ENCODE peak calls at places on chromosomes 11 and 22, in four cellular contexts. V is K562, N is HepG2, K is GM12878. O is an unnamed sample.

GRCh38 chr11:96055706-96056387 is 131.9 kb upstream of the MTMR2 start:
- DNase-seq in K (no peak), N (peak), V (peak), O (no peak)

GRCh38 chr22:30327864-30328345 is 1.2 kb upstream of the TBC1D10A start:
- DNase-seq in V (peak), K (no peak), N (peak), O (peak)

GRCh38 chr11:19711911-19712280 is 741 bp upstream of the NAV2 start:
- DNase-seq in K (no peak), V (no peak), N (no peak), O (peak)

GRCh38 chr11:11577246-11577855 is 44.5 kb downstream of the GALNT18 start:
- DNase-seq in K (no peak), V (no peak), N (no peak), O (no peak)

GRCh38 chr11:1017269-1018005 is 19.1 kb downstream of the MUC6 start:
- DNase-seq in V (no peak), N (peak), K (no peak), O (no peak)

GRCh38 chr11:93738647-93739081 is 2.6 kb downstream of the TAF1D start:
- DNase-seq in K (no peak), V (no peak), N (no peak), O (no peak)

GRCh38 chr22:35900483-35901168 is 128.0 kb downstream of the RBFOX2 start:
- DNase-seq in V (no peak), K (no peak), N (no peak), O (no peak)

GRCh38 chr11:118930152-118930712 is 4.5 kb upstream of the BCL9L start:
- DNase-seq in K (peak), V (peak), N (peak), O (peak)

GRCh38 chr11:63609971-63610580 is 4.2 kb downstream of the PLAAT3 start:
- DNase-seq in V (no peak), N (no peak), K (no peak), O (no peak)

GRCh38 chr11:96237759-96238158 is 105.2 kb downstream of the MAML2 start:
- DNase-seq in K (no peak), V (no peak), N (peak), O (no peak)

GRCh38 chr22:30422481-30423295 is 2.9 kb upstream of the MTFP1 start:
- DNase-seq in V (peak), N (peak), K (no peak), O (peak)

GRCh38 chr22:45769569-45770210 is 98.1 kb downstream of the ATXN10 start:
- DNase-seq in K (no peak), N (no peak), V (no peak), O (no peak)

GRCh38 chr11:120004723-120005122 is 133.2 kb downstream of the TRIM29 start:
- DNase-seq in V (no peak), N (no peak), K (no peak), O (no peak)

GRCh38 chr22:43848366-43849171 is 13.7 kb downstream of the SULT4A1 start:
- DNase-seq in V (no peak), N (no peak), K (no peak), O (peak)

GRCh38 chr11:2540521-2541320 is 95.9 kb downstream of the KCNQ1 start:
- DNase-seq in K (no peak), V (no peak), N (no peak), O (no peak)

GRCh38 chr22:39422101-39422500 is 22.5 kb downstream of the TAB1 start:
- DNase-seq in K (no peak), V (no peak), N (no peak), O (no peak)

GRCh38 chr22:44455151-44455962 is 42.7 kb downstream of the RTL6 start:
- DNase-seq in K (no peak), V (no peak), N (no peak), O (no peak)

GRCh38 chr22:48876951-48877350 is 950.7 kb downstream of the BRD1 start:
- DNase-seq in N (no peak), V (no peak), K (no peak), O (no peak)

GRCh38 chr11:31972623-31973022 is 118.3 kb upstream of the RCN1 start:
- DNase-seq in N (no peak), K (no peak), V (no peak), O (no peak)

GRCh38 chr11:66344550-66345315 is at the start of gene BRMS1:
- DNase-seq in N (peak), V (peak), K (peak), O (peak)

GRCh38 chr22:41907436-41908401 is 7.2 kb downstream of the SHISA8 start:
- DNase-seq in K (no peak), V (no peak), N (no peak), O (no peak)

GRCh38 chr11:60018058-60018457 is 1.1 kb downstream of the OOSP4B start:
- DNase-seq in N (no peak), V (no peak), K (no peak), O (peak)

GRCh38 chr11:130246270-130246669 is 68.4 kb downstream of the ZBTB44 start:
- DNase-seq in N (no peak), V (no peak), K (no peak), O (no peak)
- TF ChIP-seq NR2C2 in N (no peak), V (no peak), K (no peak), O (no peak)

GRCh38 chr11:111782109-111782784 is 16.1 kb upstream of the PPP2R1B start:
- DNase-seq in V (no peak), K (no peak), N (no peak), O (no peak)

GRCh38 chr11:111785886-111786412 is 19.8 kb upstream of the PPP2R1B start:
- DNase-seq in N (peak), K (no peak), V (no peak), O (no peak)

GRCh38 chr11:111788051-111788450 is 21.9 kb upstream of the PPP2R1B start:
- DNase-seq in K (no peak), N (no peak), V (no peak), O (no peak)

GRCh38 chr11:111788464-111788863 is 22.3 kb upstream of the PPP2R1B start:
- DNase-seq in V (no peak), K (no peak), N (no peak), O (no peak)

DNA sequence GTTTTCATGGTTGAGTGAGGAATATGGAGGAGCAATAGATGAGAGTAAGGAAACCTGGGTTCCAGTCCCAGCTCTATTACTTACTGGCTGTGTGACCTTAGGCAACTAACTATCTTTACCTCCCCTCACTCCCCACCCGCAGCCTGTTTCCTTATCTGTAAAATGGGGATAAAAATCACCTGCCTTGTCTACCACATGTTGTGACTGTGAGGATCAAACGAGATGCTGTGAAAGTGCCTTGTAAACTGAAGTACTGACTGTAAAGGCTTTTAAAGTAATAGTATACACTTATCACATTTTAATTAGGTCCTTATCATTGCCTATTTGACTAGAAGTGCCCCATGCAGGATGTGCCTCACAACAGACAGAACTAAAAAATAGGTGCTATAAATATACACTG is 18.9 kb upstream of the PPP2R1B start:
- DNase-seq in N (no peak), V (no peak), K (no peak), O (no peak)
- TF ChIP-seq NR2C2 in N (no peak), V (no peak), K (no peak), O (no peak)

DNA sequence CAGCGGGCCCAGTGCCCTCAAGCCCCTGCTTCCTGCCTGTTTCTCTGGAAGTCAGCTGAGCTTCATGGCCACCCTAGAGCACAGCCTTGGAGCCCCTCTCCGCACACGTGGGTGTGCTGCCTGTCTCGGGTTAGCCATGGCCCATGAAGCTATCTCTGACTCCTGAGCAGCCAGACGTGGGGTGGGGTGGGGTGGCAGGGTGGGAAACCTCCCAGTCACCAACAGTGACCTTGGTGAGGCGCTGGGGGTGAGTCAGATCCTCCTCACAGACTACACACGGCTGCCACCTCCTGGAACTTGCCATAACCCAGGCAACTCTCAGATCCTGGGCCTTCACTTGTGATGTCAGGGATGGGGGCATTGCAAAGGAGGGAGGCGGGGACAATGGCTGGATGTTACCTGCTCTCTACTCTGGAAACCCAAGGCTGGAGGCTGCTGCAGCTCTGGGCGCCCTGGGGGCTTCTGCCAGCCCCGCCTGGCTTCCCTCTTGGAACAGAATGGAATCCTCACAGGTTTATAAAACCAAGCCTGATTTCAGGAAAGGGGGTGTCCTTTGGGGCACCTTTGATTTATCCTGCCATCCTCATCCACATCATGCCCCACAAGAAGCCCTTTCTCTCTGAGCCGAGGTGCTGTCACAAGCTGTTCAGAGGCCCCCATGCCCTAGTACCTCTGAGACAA is 88.4 kb downstream of the SNX19 start:
- DNase-seq in V (peak), N (peak), K (no peak), O (peak)
- TF ChIP-seq NR2C2 in V (no peak), N (no peak), K (no peak), O (no peak)

DNA sequence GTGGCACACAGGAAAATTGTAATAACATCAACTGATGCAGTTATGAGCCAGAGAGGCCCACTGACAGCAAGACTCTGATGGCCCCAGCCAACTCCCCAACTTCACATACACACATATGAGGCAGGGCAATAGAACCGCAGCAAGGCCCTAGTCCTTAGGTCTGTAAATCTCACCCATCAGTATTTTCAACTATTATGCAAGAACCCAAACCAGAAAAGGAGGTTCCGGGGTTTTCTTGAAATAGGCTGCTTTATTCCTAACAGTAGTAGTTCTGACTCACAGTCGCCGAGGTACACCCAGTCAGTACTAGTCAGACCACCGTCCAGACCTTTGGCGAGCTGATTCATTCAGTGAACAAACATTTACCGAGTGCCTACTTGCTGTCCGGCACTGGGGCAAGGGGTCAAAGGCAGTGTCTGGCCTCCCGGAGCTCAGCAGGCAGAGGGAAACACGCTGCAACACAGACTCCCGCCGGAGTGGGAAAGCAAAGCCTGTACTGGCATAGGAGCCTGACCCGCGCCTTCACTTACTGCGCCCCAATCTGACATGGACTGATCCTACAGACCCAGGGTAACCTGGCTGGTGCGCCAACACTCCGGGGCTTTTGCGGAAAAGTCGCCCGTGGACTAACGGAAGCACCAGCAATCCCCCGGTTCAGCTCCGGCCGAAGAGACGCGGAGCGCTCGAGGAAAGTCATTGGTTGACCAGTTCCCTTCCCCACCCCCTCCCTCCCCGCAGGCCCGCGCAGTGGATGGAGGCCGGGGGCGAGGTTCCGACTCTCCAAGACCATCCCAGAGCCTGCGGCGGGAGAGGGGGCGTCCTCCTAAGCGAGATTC is 1.3 kb downstream of the PLEKHA7 start:
- DNase-seq in V (no peak), K (no peak), N (peak), O (peak)
- TF ChIP-seq NR2C2 in V (no peak), K (no peak), N (peak), O (no peak)

DNA sequence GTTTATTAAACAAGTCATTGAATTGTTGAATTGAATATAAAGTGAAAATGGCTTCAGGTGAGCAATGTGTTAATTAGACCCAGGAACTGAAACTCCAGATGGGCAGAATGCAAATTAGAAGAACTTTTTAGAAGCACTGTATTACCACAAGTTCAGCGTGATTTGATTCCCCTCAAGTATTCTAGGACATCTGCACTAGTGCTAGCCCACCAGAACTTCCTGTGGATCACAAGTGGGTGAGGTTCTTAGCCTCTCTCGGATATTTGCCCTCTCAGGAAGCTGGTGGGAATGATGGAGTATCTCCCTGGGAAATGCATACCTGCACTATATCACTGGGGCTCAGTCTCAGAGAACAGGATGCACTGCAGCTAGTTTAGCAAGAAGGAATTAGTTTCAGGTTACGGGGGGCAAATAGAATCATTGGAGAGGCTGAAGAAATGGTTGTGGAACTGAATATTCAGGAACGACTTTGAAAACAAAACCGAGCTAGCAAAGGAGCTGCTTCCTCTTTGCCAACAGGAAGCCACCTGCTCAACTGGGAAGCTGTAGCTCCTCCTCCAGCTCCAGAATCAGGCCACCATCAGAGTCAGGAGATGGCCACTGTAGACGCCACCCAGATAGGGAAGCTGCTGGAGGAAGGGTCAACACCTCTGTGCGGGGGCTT is 74.3 kb downstream of the DHCR7 start:
- DNase-seq in K (peak), N (no peak), V (no peak), O (no peak)
- TF ChIP-seq NR2C2 in K (no peak), N (no peak), V (no peak), O (no peak)

O was measured in WTC11.